ENCODE peak calls at places on chromosome 16, in ten cellular contexts. R is NB4, K is H54, G is sigmoid colon, X is endothelial cell of umbilical vein, V is heart left ventricle, D is body of pancreas, B is transverse colon, J is A549, Q is gastrocnemius medialis. I is an unnamed sample.

GRCh38 chr16:46858151-46858550 is 26.0 kb upstream of the GPT2 start:
- DNase-seq in J (no peak), X (no peak), Q (no peak), R (no peak), B (no peak), V (no peak), K (no peak), D (no peak), G (no peak), I (no peak)

GRCh38 chr16:10765772-10766171 is 22.1 kb downstream of the NUBP1 start:
- DNase-seq in Q (no peak), R (no peak), D (no peak), G (no peak), B (no peak), J (no peak), K (no peak), X (no peak), V (no peak), I (no peak)

GRCh38 chr16:74601131-74601871 is 5.6 kb downstream of the GLG1 start:
- DNase-seq in D (no peak), Q (no peak), R (peak), X (peak), B (peak), J (no peak), V (no peak), K (no peak), G (no peak), I (no peak)

GRCh38 chr16:17827313-17827712 is 356.6 kb upstream of the XYLT1 start:
- DNase-seq in Q (no peak), B (no peak), R (no peak), G (no peak), X (no peak), V (no peak), D (no peak), J (no peak), K (no peak), I (peak)

GRCh38 chr16:17555176-17555575 is 84.4 kb upstream of the XYLT1 start:
- DNase-seq in X (no peak), G (no peak), B (no peak), R (no peak), J (no peak), V (no peak), K (no peak), Q (no peak), D (no peak), I (peak)

GRCh38 chr16:29806096-29806579 is at the start of gene MAZ:
- DNase-seq in K (peak), X (no peak), R (no peak), Q (no peak), B (no peak), G (no peak), V (no peak), J (peak), D (no peak), I (peak)

GRCh38 chr16:27067138-27067537 is 411 bp downstream of the C16orf82 start:
- DNase-seq in D (no peak), B (no peak), V (peak), K (no peak), Q (no peak), G (no peak), R (no peak), X (no peak), J (no peak), I (no peak)

GRCh38 chr16:10749680-10750035 is 6.0 kb downstream of the NUBP1 start:
- DNase-seq in D (no peak), V (no peak), Q (no peak), J (no peak), B (no peak), X (no peak), R (no peak), K (no peak), G (no peak), I (peak)

GRCh38 chr16:68737730-68738590 is 868 bp downstream of the CDH1 start:
- DNase-seq in J (peak), G (no peak), X (no peak), K (no peak), B (peak), Q (no peak), D (peak), V (no peak), R (no peak), I (no peak)

GRCh38 chr16:58716468-58716867 is 17.6 kb downstream of the GOT2 start:
- DNase-seq in J (no peak), B (no peak), G (no peak), R (no peak), K (no peak), Q (no peak), D (no peak), V (no peak), X (no peak), I (peak)

GRCh38 chr16:11635679-11636171 is 32.5 kb upstream of the SNN start:
- DNase-seq in J (no peak), R (no peak), G (no peak), V (no peak), B (no peak), Q (no peak), K (no peak), X (no peak), D (no peak), I (no peak)

GRCh38 chr16:85965125-85965524 is 66.2 kb downstream of the IRF8 start:
- DNase-seq in X (no peak), K (no peak), R (no peak), D (no peak), J (no peak), V (peak), Q (no peak), G (no peak), B (no peak), I (no peak)

GRCh38 chr16:75478480-75479345 is 14.2 kb upstream of the TMEM170A start:
- DNase-seq in Q (no peak), J (no peak), R (no peak), V (no peak), B (no peak), X (no peak), D (no peak), K (no peak), G (no peak), I (no peak)

GRCh38 chr16:30985401-30986128 is 558 bp downstream of the HSD3B7 start:
- DNase-seq in D (peak), G (no peak), J (peak), B (peak), K (no peak), V (no peak), Q (peak), R (peak), X (no peak), I (no peak)

GRCh38 chr16:12474794-12475410 is 328.8 kb downstream of the CPPED1 start:
- DNase-seq in X (no peak), K (no peak), Q (no peak), B (no peak), J (no peak), G (peak), V (no peak), D (no peak), R (no peak), I (no peak)

GRCh38 chr16:82867425-82867824 is 240.7 kb downstream of the CDH13 start:
- DNase-seq in G (no peak), Q (no peak), X (peak), V (no peak), J (no peak), R (no peak), B (no peak), K (no peak), D (peak), I (no peak)

GRCh38 chr16:23920446-23920845 is 84.7 kb downstream of the PRKCB start:
- DNase-seq in J (no peak), R (no peak), K (no peak), D (no peak), G (no peak), X (no peak), Q (no peak), V (no peak), B (no peak), I (no peak)

GRCh38 chr16:65878347-65878746 is 488.1 kb upstream of the CDH5 start:
- DNase-seq in X (no peak), R (no peak), V (no peak), J (no peak), G (no peak), B (no peak), D (no peak), Q (no peak), K (no peak), I (no peak)

GRCh38 chr16:7393680-7394079 is 61.0 kb downstream of the RBFOX1 start:
- DNase-seq in V (no peak), K (no peak), R (no peak), G (no peak), D (no peak), X (no peak), J (no peak), B (no peak), Q (no peak), I (no peak)

GRCh38 chr16:52399116-52399515 is 147.8 kb downstream of the TOX3 start:
- DNase-seq in D (no peak), J (no peak), R (no peak), K (no peak), X (no peak), G (no peak), Q (no peak), V (no peak), B (no peak), I (no peak)

GRCh38 chr16:73432794-73433455 is 385.0 kb upstream of the ZFHX3 start:
- DNase-seq in B (no peak), K (no peak), X (no peak), Q (no peak), G (no peak), D (no peak), J (no peak), V (no peak), R (no peak), I (no peak)

GRCh38 chr16:6967796-6968195 is 364.8 kb upstream of the RBFOX1 start:
- DNase-seq in V (no peak), R (no peak), G (no peak), D (no peak), K (no peak), J (no peak), X (no peak), Q (no peak), B (no peak), I (no peak)

GRCh38 chr16:85310868-85311585 is 198.8 kb upstream of the CIBAR2 start:
- DNase-seq in G (no peak), J (no peak), D (no peak), X (no peak), R (no peak), K (no peak), V (no peak), B (no peak), Q (no peak), I (no peak)

GRCh38 chr16:23670137-23670776 is 8.4 kb upstream of the PLK1 start:
- DNase-seq in V (no peak), B (no peak), Q (peak), K (peak), X (peak), D (no peak), J (no peak), R (peak), G (no peak), I (peak)

GRCh38 chr16:56734429-56734828 is 4.5 kb downstream of the NUP93 start:
- DNase-seq in D (no peak), Q (no peak), J (no peak), G (no peak), X (no peak), R (no peak), B (no peak), K (peak), V (no peak), I (peak)

GRCh38 chr16:5062790-5063765 is 2.7 kb downstream of the C16orf89 start:
- DNase-seq in B (no peak), V (no peak), J (peak), K (no peak), Q (no peak), D (no peak), R (peak), G (peak), X (no peak), I (no peak)

GRCh38 chr16:46830417-46830901 is 521 bp downstream of the C16orf87 start:
- DNase-seq in V (peak), Q (peak), B (peak), J (peak), D (peak), K (no peak), R (peak), G (no peak), X (no peak), I (no peak)

GRCh38 chr16:84730406-84731106 is 30.8 kb downstream of the USP10 start:
- DNase-seq in V (no peak), K (peak), B (peak), Q (peak), R (peak), D (peak), X (peak), J (peak), G (peak), I (peak)

GRCh38 chr16:58638148-58639036 is 8.8 kb upstream of the CNOT1 start:
- DNase-seq in X (peak), Q (no peak), R (peak), G (no peak), V (no peak), J (peak), D (peak), K (peak), B (peak), I (peak)

GRCh38 chr16:30356401-30357084 is 1.4 kb upstream of the CD2BP2 start:
- DNase-seq in B (peak), J (no peak), V (no peak), D (no peak), R (no peak), X (no peak), Q (no peak), K (no peak), G (no peak), I (no peak)

GRCh38 chr16:82585675-82586074 is 41.1 kb upstream of the CDH13 start:
- DNase-seq in J (no peak), G (no peak), K (peak), X (no peak), B (no peak), R (no peak), D (no peak), Q (no peak), V (no peak), I (peak)

GRCh38 chr16:78230832-78231231 is 131.4 kb downstream of the WWOX start:
- DNase-seq in G (no peak), K (no peak), V (no peak), R (no peak), D (no peak), Q (no peak), B (peak), X (peak), J (peak), I (peak)

GRCh38 chr16:77250395-77250794 is 51.2 kb downstream of the SYCE1L start:
- DNase-seq in Q (no peak), G (no peak), J (no peak), D (no peak), X (no peak), B (no peak), R (no peak), K (no peak), V (no peak), I (no peak)

GRCh38 chr16:71432906-71433305 is 8.9 kb downstream of the TLE7 start:
- DNase-seq in K (no peak), B (no peak), X (no peak), G (peak), Q (no peak), J (no peak), R (no peak), D (no peak), V (no peak), I (no peak)

GRCh38 chr16:72961115-72961832 is 86.7 kb downstream of the ZFHX3 start:
- DNase-seq in R (peak), Q (peak), K (no peak), G (peak), J (no peak), D (peak), V (no peak), B (no peak), X (no peak), I (peak)

GRCh38 chr16:1171001-1171400 is 18.1 kb downstream of the CACNA1H start:
- DNase-seq in K (no peak), D (no peak), X (no peak), R (no peak), G (no peak), Q (no peak), B (no peak), J (no peak), V (no peak), I (no peak)

GRCh38 chr16:87042551-87043272 is 274.5 kb downstream of the C16orf95 start:
- DNase-seq in B (no peak), J (no peak), Q (no peak), K (no peak), G (peak), R (no peak), V (no peak), X (no peak), D (peak), I (no peak)

GRCh38 chr16:87040169-87041117 is 276.7 kb downstream of the C16orf95 start:
- DNase-seq in D (no peak), J (no peak), R (no peak), Q (no peak), V (no peak), K (no peak), B (no peak), G (peak), X (no peak), I (no peak)

GRCh38 chr16:87043273-87044030 is 273.7 kb downstream of the C16orf95 start:
- DNase-seq in R (no peak), J (no peak), X (peak), Q (no peak), D (peak), B (no peak), K (no peak), G (peak), V (no peak), I (peak)

GRCh38 chr16:87041732-87042131 is 275.5 kb downstream of the C16orf95 start:
- DNase-seq in R (no peak), Q (no peak), K (no peak), V (no peak), X (no peak), J (no peak), B (no peak), D (no peak), G (peak), I (no peak)

DNA sequence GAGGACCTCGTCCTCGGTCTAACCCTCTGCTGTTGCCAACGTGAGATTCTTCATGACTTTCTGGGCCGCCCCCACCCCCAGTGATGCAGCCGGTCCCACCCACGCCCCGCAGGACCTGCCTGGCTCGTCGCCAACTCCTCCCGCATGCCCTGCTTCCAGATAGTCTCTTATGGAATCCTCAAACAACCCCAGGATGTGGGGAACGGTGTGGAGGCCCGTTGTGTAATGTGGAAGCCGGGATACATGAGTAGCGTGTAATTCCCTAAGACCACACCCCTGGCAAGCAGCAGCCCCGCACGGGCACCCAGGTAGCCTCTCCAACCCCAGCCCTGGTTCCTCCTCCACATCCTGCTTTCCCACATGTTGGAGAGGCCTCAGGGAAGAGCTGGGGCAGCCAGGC is 275.9 kb downstream of the C16orf95 start:
- DNase-seq in B (no peak), V (no peak), Q (no peak), J (no peak), G (no peak), D (no peak), R (no peak), X (no peak), K (no peak), I (no peak)
- TF ChIP-seq POLR2A in B (no peak), V (no peak), Q (no peak), J (no peak), G (no peak), D (no peak), R (no peak), X (no peak), K (no peak), I (no peak)

DNA sequence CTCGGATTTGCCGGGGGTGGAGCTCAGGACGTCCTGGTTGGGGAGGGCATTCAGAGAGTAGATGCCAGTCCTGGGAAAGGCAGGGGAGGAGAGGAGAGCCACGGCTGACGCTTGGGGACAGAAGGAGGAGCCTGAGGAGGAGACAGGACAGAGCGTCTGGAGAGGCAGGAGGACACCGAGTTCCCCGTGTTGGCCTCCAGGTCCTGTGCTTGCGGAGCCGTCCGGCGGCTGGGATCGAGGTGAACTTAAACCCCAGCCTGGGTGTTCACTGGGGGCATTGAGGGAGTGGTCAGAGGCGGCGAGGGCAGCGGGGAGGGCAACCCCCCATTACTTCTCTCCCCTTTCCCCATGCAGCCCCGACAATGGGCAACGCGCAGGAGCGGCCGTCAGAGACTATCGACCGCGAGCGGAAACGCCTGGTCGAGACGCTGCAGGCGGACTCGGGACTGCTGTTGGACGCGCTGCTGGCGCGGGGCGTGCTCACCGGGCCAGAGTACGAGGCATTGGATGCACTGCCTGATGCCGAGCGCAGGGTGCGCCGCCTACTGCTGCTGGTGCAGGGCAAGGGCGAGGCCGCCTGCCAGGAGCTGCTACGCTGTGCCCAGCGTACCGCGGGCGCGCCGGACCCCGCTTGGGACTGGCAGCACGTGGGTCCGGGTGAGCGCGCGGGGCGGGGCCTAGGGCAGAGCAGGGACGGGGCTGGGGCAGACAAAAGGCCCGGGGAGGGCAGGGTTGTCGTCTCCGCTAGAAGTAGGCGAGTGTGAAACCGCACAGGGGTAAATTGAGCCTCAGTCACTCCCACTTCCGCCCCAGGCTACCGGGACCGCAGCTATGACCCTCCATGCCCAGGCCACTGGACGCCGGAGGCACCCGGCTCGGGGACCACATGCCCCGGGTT is 3.7 kb downstream of the NOL3 start:
- DNase-seq in G (peak), D (peak), Q (peak), X (peak), K (peak), B (peak), V (peak), J (peak), R (peak), I (peak)
- TF ChIP-seq POLR2A in G (peak), D (peak), Q (peak), X (no peak), K (peak), B (peak), V (peak), J (peak), R (peak), I (no peak)

GRCh38 chr16:3019594-3020246 is 448 bp upstream of the TNFRSF12A start:
- DNase-seq in G (no peak), D (no peak), V (no peak), J (no peak), X (no peak), B (no peak), Q (no peak), K (no peak), R (no peak), I (no peak)

GRCh38 chr16:3020604-3021448 is 658 bp downstream of the TNFRSF12A start:
- DNase-seq in D (peak), B (peak), Q (peak), V (peak), K (peak), G (peak), J (peak), R (peak), X (peak), I (peak)

GRCh38 chr16:3021449-3022207 is 1.5 kb downstream of the TNFRSF12A start:
- DNase-seq in G (peak), V (peak), B (peak), X (peak), D (peak), R (peak), J (peak), Q (peak), K (peak), I (peak)

GRCh38 chr16:3022208-3022696 is 1.5 kb downstream of the HCFC1R1 start:
- DNase-seq in G (peak), K (peak), X (peak), V (peak), Q (peak), R (peak), D (peak), B (peak), J (peak), I (peak)

DNA sequence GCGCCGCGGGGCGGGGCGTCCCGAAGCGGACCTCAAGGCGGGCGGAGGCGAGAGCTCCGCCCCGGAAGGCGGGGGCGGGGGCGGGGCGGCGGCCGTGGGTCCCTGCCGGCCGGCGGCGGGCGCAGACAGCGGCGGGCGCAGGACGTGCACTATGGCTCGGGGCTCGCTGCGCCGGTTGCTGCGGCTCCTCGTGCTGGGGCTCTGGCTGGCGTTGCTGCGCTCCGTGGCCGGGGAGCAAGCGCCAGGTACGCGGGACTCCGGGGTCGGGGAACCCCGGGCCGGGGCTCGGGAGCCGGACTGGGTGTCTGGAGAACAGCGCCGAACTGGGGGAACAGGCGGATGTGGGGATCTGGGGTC is at the start of gene TNFRSF12A:
- DNase-seq in V (peak), X (peak), G (peak), K (peak), J (peak), D (peak), R (peak), B (peak), Q (peak), I (peak)
- TF ChIP-seq POLR2A in V (peak), X (peak), G (no peak), K (peak), J (peak), D (peak), R (peak), B (peak), Q (peak), I (peak)

GRCh38 chr16:79949417-79949816 is 348.9 kb upstream of the MAF start:
- DNase-seq in D (no peak), G (no peak), J (no peak), Q (no peak), X (no peak), V (no peak), R (no peak), B (no peak), K (no peak), I (no peak)

GRCh38 chr16:79947771-79948170 is 347.2 kb upstream of the MAF start:
- DNase-seq in K (no peak), V (no peak), J (no peak), B (no peak), G (no peak), D (no peak), R (no peak), Q (no peak), X (no peak), I (no peak)

GRCh38 chr16:79943738-79944137 is 343.2 kb upstream of the MAF start:
- DNase-seq in Q (no peak), G (no peak), V (no peak), D (no peak), R (no peak), B (no peak), J (no peak), X (no peak), K (no peak), I (no peak)
- TF ChIP-seq POLR2A in Q (no peak), G (no peak), V (no peak), D (no peak), R (no peak), B (no peak), J (no peak), X (no peak), K (no peak), I (no peak)